ENCODE peak calls at places on chromosome 2, in eight cellular contexts. H, P, B, L, T, Z, M and U are unnamed samples.

GRCh38 chr2:216695401-216695821 is at the start of gene IGFBP5:
- DNase-seq in P (peak), T (no peak), H (peak), B (peak), M (no peak), Z (no peak), L (no peak), U (no peak)

GRCh38 chr2:65728477-65729180 is 296.2 kb upstream of the SPRED2 start:
- DNase-seq in H (no peak), M (no peak), P (no peak), B (no peak), T (no peak), L (no peak), Z (no peak), U (no peak)

GRCh38 chr2:181131584-181131983 is 151.2 kb downstream of the UBE2E3 start:
- DNase-seq in T (no peak), H (no peak), M (no peak), P (no peak), L (no peak), Z (no peak), B (no peak), U (no peak)

GRCh38 chr2:162379719-162380580 is 36.0 kb downstream of the GCA start:
- DNase-seq in L (no peak), P (no peak), T (no peak), M (no peak), B (no peak), Z (no peak), H (no peak), U (no peak)

GRCh38 chr2:38581193-38582147 is 21.3 kb downstream of the HNRNPLL start:
- DNase-seq in Z (no peak), T (peak), L (peak), M (peak), B (peak), P (no peak), H (peak), U (peak)

GRCh38 chr2:196238836-196239380 is 67.5 kb upstream of the STK17B start:
- DNase-seq in Z (no peak), L (no peak), H (no peak), T (no peak), P (no peak), M (no peak), B (no peak), U (no peak)

GRCh38 chr2:181138816-181139215 is 158.4 kb downstream of the UBE2E3 start:
- DNase-seq in P (no peak), H (no peak), M (no peak), Z (no peak), T (no peak), L (peak), B (peak), U (no peak)

GRCh38 chr2:130930740-130931659 is 94.3 kb downstream of the ARHGEF4 start:
- DNase-seq in P (no peak), M (no peak), T (no peak), H (no peak), B (no peak), Z (no peak), L (no peak), U (no peak)

GRCh38 chr2:16773080-16773713 is 107.6 kb upstream of the CYRIA start:
- DNase-seq in P (peak), H (peak), B (peak), M (no peak), Z (no peak), T (no peak), L (peak), U (peak)